ENCODE peak calls at places on chromosomes 13 and 19, in nine cellular contexts. E, I, X, R, O, Z, F, T and Y are unnamed samples.
A peak's percentile ranks its signal among the peaks of the same experiment; 100 is the strongest.

GRCh38 chr13:79481685-79482052 is 714 bp downstream of the NDFIP2 start:
- DNase-seq in E (no peak), I (no peak), X (peak; percentile 82), R (no peak), O (no peak), Z (no peak), F (no peak), T (no peak), Y (no peak)

GRCh38 chr13:105202384-105202783 is 1333.1 kb downstream of the EFNB2 start:
- DNase-seq in E (peak; percentile 55), I (no peak), X (peak; percentile 47), R (no peak), O (no peak), Z (no peak), F (no peak), T (peak; percentile 66), Y (no peak)

GRCh38 chr13:112330066-112330465 is 46.1 kb upstream of the SPACA7 start:
- DNase-seq in E (no peak), I (no peak), X (no peak), R (peak; percentile 33), O (no peak), Z (no peak), F (no peak), T (no peak), Y (no peak)

GRCh38 chr19:51431124-51431523 is 13.7 kb upstream of the SIGLEC10 start:
- DNase-seq in E (no peak), I (no peak), X (no peak), R (no peak), O (no peak), Z (no peak), F (no peak), T (no peak), Y (no peak)

GRCh38 chr13:36919206-36919832 is 719 bp downstream of the SMAD9 start:
- DNase-seq in E (peak; percentile 39), I (no peak), X (no peak), R (peak; percentile 79), O (no peak), Z (no peak), F (peak; percentile 77), T (peak; percentile 54), Y (peak; percentile 25)

GRCh38 chr19:36847968-36848367 is 2.7 kb upstream of the ZNF345 start:
- DNase-seq in E (no peak), I (peak; percentile 30), X (no peak), R (no peak), O (no peak), Z (no peak), F (no peak), T (no peak), Y (no peak)

GRCh38 chr13:105573134-105573533 is 962.3 kb downstream of the EFNB2 start:
- DNase-seq in E (no peak), I (no peak), X (peak; percentile 40), R (no peak), O (no peak), Z (no peak), F (no peak), T (peak; percentile 71), Y (no peak)

GRCh38 chr13:94333131-94333820 is 146.2 kb downstream of the DCT start:
- DNase-seq in E (no peak), I (no peak), X (no peak), R (no peak), O (no peak), Z (no peak), F (no peak), T (peak; percentile 64), Y (no peak)

GRCh38 chr19:54190942-54191670 is at the start of gene TSEN34:
- DNase-seq in E (peak; percentile 89), I (no peak), X (peak; percentile 86), R (peak; percentile 94), O (peak; percentile 75), Z (peak; percentile 76), F (peak; percentile 97), T (peak; percentile 95), Y (peak; percentile 44)

GRCh38 chr13:76225815-76226489 is 589.8 kb downstream of the LMO7 start:
- DNase-seq in E (peak; percentile 29), I (no peak), X (no peak), R (no peak), O (no peak), Z (no peak), F (no peak), T (peak; percentile 84), Y (peak; percentile 3)

GRCh38 chr13:109256866-109257760 is 529.3 kb downstream of the IRS2 start:
- DNase-seq in E (peak; percentile 98), I (no peak), X (peak; percentile 100), R (no peak), O (peak; percentile 79), Z (no peak), F (no peak), T (peak; percentile 97), Y (peak; percentile 100)

GRCh38 chr13:47000166-47000565 is 103.3 kb upstream of the HTR2A start:
- DNase-seq in E (no peak), I (no peak), X (peak; percentile 58), R (no peak), O (no peak), Z (no peak), F (no peak), T (peak; percentile 11), Y (peak; percentile 24)

GRCh38 chr19:18449552-18449951 is 11.6 kb upstream of the ISYNA1 start:
- DNase-seq in E (no peak), I (no peak), X (no peak), R (no peak), O (no peak), Z (no peak), F (no peak), T (no peak), Y (no peak)

GRCh38 chr13:109836629-109837607 is 50.5 kb upstream of the IRS2 start:
- DNase-seq in E (no peak), I (peak; percentile 38), X (no peak), R (no peak), O (no peak), Z (no peak), F (no peak), T (no peak), Y (no peak)

GRCh38 chr19:33456845-33457220 is 64.8 kb downstream of the PEPD start:
- DNase-seq in E (no peak), I (no peak), X (no peak), R (no peak), O (no peak), Z (no peak), F (peak; percentile 50), T (no peak), Y (no peak)

GRCh38 chr13:103833453-103833852 is 767.2 kb upstream of the SLC10A2 start:
- DNase-seq in E (no peak), I (no peak), X (no peak), R (no peak), O (no peak), Z (no peak), F (no peak), T (no peak), Y (no peak)

GRCh38 chr19:6639439-6639838 is 30.5 kb downstream of the TNFSF14 start:
- DNase-seq in E (no peak), I (no peak), X (peak; percentile 11), R (no peak), O (no peak), Z (no peak), F (no peak), T (no peak), Y (no peak)

GRCh38 chr13:51246411-51247298 is 24.5 kb downstream of the FAM124A start:
- DNase-seq in E (no peak), I (no peak), X (no peak), R (peak; percentile 48), O (no peak), Z (no peak), F (no peak), T (no peak), Y (no peak)
- H3K4me3 ChIP-seq in E (no peak overlapping the region), I (no peak overlapping the region), X (no peak overlapping the region), R (no peak overlapping the region), O (no peak overlapping the region), Z (peak overlapping the region; percentile 1), F (no peak overlapping the region), T (no peak overlapping the region), Y (no peak overlapping the region)

GRCh38 chr19:46755853-46756543 is 9.7 kb upstream of the STRN4 start:
- DNase-seq in E (no peak), I (no peak), X (no peak), R (no peak), O (no peak), Z (no peak), F (no peak), T (no peak), Y (no peak)

GRCh38 chr19:46748325-46749109 is 2.3 kb upstream of the STRN4 start:
- DNase-seq in E (peak; percentile 79), I (no peak), X (peak; percentile 72), R (peak; percentile 93), O (peak; percentile 64), Z (peak; percentile 45), F (peak; percentile 84), T (peak; percentile 79), Y (peak; percentile 61)

GRCh38 chr19:46756544-46756888 is 10.3 kb upstream of the STRN4 start:
- DNase-seq in E (no peak), I (no peak), X (no peak), R (no peak), O (no peak), Z (no peak), F (peak; percentile 75), T (no peak), Y (no peak)

GRCh38 chr19:46755077-46755852 is 9.0 kb upstream of the STRN4 start:
- DNase-seq in E (peak; percentile 88), I (no peak), X (no peak), R (no peak), O (peak; percentile 49), Z (no peak), F (peak; percentile 81), T (peak; percentile 68), Y (peak; percentile 64)

GRCh38 chr19:46753420-46754155 is 7.3 kb upstream of the STRN4 start:
- DNase-seq in E (no peak), I (no peak), X (peak; percentile 59), R (peak; percentile 93), O (peak; percentile 54), Z (no peak), F (peak; percentile 76), T (peak; percentile 49), Y (no peak)
- TF ChIP-seq CTCF in E (peak; percentile 45), I (peak; percentile 73), X (peak; percentile 56), R (peak; percentile 70), O (peak; percentile 48), Z (peak; percentile 51), F (peak; percentile 16), T (peak; percentile 24), Y (peak; percentile 48)

DNA sequence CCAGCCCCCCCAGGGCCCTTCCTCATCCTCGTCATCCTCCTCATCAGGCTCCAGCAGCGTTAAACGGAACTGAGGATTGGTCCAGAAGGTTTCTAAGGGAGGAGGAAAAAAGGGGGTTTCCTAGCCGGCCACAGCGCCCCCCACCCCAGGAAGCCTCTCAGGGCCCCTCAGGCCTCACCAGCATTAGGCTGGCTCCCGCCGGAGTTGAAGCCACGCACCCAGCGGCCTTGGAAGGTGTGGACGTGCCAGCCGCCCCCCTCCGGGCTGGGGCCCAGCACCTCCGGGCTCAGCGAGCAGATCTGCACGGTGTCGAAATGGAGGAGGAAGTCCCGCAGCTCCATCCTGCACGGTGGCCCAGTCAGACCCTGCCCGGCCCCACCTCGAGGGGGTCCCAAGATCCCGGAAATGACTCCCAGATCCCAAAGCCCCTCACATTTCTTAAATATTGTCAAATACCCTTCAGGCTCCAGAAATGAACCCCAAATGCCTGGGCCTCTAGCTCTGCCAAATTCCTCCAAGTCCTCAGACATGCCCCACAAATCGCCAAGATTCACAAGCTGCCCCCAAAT is 6.9 kb downstream of the CAPN12 start:
- DNase-seq in E (no peak), I (no peak), X (no peak), R (no peak), O (no peak), Z (no peak), F (no peak), T (peak; percentile 3), Y (no peak)
- H3K4me3 ChIP-seq in E (no peak overlapping the region), I (no peak overlapping the region), X (no peak overlapping the region), R (no peak overlapping the region), O (no peak overlapping the region), Z (no peak overlapping the region), F (no peak overlapping the region), T (no peak overlapping the region), Y (no peak overlapping the region)

GRCh38 chr19:15810335-15810734 is 5.1 kb downstream of the OR10H1 start:
- DNase-seq in E (no peak), I (no peak), X (no peak), R (no peak), O (no peak), Z (no peak), F (no peak), T (no peak), Y (no peak)
- TF ChIP-seq CTCF in E (no peak), I (peak; percentile 0), X (peak; percentile 35), R (no peak), O (peak; percentile 9), Z (peak; percentile 45), F (no peak), T (no peak), Y (no peak)